ENCODE peak calls at places on chromosome 4, in eight cellular contexts. R, W, K, Z, P, A, H and L are unnamed samples.

GRCh38 chr4:145679991-145680455 is at the start of gene C4orf51:
- DNase-seq in R (peak), W (no peak), K (no peak), Z (no peak), P (peak), A (no peak), H (peak), L (no peak)

GRCh38 chr4:24753519-24753918 is 41.9 kb upstream of the SOD3 start:
- DNase-seq in R (no peak), W (no peak), K (no peak), Z (no peak), P (peak), A (no peak), H (peak), L (no peak)

GRCh38 chr4:167779280-167779679 is 313.1 kb upstream of the ANXA10 start:
- DNase-seq in R (no peak), W (no peak), K (no peak), Z (no peak), P (no peak), A (no peak), H (peak), L (no peak)

GRCh38 chr4:13347517-13348125 is 136.5 kb downstream of the RAB28 start:
- DNase-seq in R (no peak), W (no peak), K (no peak), Z (no peak), P (no peak), A (no peak), H (peak), L (no peak)

GRCh38 chr4:40980318-40980883 is 230.6 kb downstream of the NSUN7 start:
- DNase-seq in R (no peak), W (no peak), K (no peak), Z (no peak), P (no peak), A (no peak), H (peak), L (peak)

GRCh38 chr4:827209-828081 is 1.5 kb upstream of the CPLX1 start:
- DNase-seq in R (no peak), W (no peak), K (no peak), Z (no peak), P (no peak), A (no peak), H (no peak), L (no peak)

GRCh38 chr4:42519803-42520417 is 122.6 kb downstream of the SHISA3 start:
- DNase-seq in R (peak), W (no peak), K (peak), Z (no peak), P (no peak), A (peak), H (peak), L (peak)

GRCh38 chr4:176404591-176404990 is 84.8 kb downstream of the SPCS3 start:
- DNase-seq in R (no peak), W (no peak), K (no peak), Z (no peak), P (no peak), A (no peak), H (peak), L (no peak)

GRCh38 chr4:38663801-38664703 is at the start of gene KLF3:
- DNase-seq in R (peak), W (peak), K (peak), Z (peak), P (peak), A (peak), H (peak), L (peak)

GRCh38 chr4:77617203-77617602 is 11.6 kb downstream of the CXCL13 start:
- DNase-seq in R (no peak), W (no peak), K (no peak), Z (no peak), P (no peak), A (no peak), H (peak), L (no peak)

GRCh38 chr4:105215609-105216313 is 69.1 kb downstream of the TET2 start:
- DNase-seq in R (no peak), W (no peak), K (no peak), Z (no peak), P (no peak), A (no peak), H (peak), L (no peak)

GRCh38 chr4:147334478-147334877 is 146.4 kb upstream of the EDNRA start:
- DNase-seq in R (no peak), W (no peak), K (no peak), Z (no peak), P (no peak), A (no peak), H (peak), L (no peak)

GRCh38 chr4:159926871-159927270 is 824.0 kb downstream of the RAPGEF2 start:
- DNase-seq in R (no peak), W (no peak), K (no peak), Z (no peak), P (peak), A (no peak), H (no peak), L (no peak)

GRCh38 chr4:72975488-72975784 is 94.1 kb downstream of the COX18 start:
- DNase-seq in R (no peak), W (no peak), K (no peak), Z (no peak), P (no peak), A (no peak), H (peak), L (no peak)

GRCh38 chr4:25958110-25958509 is 44.1 kb downstream of the SMIM20 start:
- DNase-seq in R (no peak), W (no peak), K (no peak), Z (no peak), P (no peak), A (no peak), H (no peak), L (no peak)

GRCh38 chr4:53484911-53485459 is 106.3 kb downstream of the LNX1 start:
- DNase-seq in R (no peak), W (no peak), K (no peak), Z (no peak), P (no peak), A (no peak), H (no peak), L (no peak)

GRCh38 chr4:72442715-72443114 is 126.3 kb downstream of the ADAMTS3 start:
- DNase-seq in R (no peak), W (no peak), K (no peak), Z (no peak), P (no peak), A (no peak), H (peak), L (no peak)

GRCh38 chr4:170079981-170080380 is 9.8 kb downstream of the AADAT start:
- DNase-seq in R (no peak), W (no peak), K (no peak), Z (no peak), P (no peak), A (no peak), H (no peak), L (no peak)

GRCh38 chr4:41120297-41121217 is 93.8 kb downstream of the APBB2 start:
- DNase-seq in R (peak), W (peak), K (no peak), Z (no peak), P (no peak), A (no peak), H (peak), L (no peak)

GRCh38 chr4:12926189-12927066 is 557.7 kb downstream of the RAB28 start:
- DNase-seq in R (no peak), W (no peak), K (no peak), Z (no peak), P (no peak), A (no peak), H (no peak), L (peak)

GRCh38 chr4:10089346-10089745 is 27.3 kb downstream of the WDR1 start:
- DNase-seq in R (no peak), W (no peak), K (no peak), Z (no peak), P (no peak), A (no peak), H (no peak), L (no peak)

GRCh38 chr4:39636786-39637185 is 1.9 kb downstream of the SMIM14 start:
- DNase-seq in R (no peak), W (no peak), K (no peak), Z (no peak), P (no peak), A (peak), H (peak), L (peak)

GRCh38 chr4:4416981-4417380 is 30.1 kb downstream of the NSG1 start:
- DNase-seq in R (no peak), W (peak), K (no peak), Z (no peak), P (no peak), A (no peak), H (no peak), L (no peak)

GRCh38 chr4:6355052-6355451 is 85.4 kb downstream of the WFS1 start:
- DNase-seq in R (no peak), W (no peak), K (no peak), Z (no peak), P (no peak), A (no peak), H (no peak), L (no peak)

GRCh38 chr4:184370711-184371389 is 103.5 kb downstream of the IRF2 start:
- DNase-seq in R (no peak), W (no peak), K (no peak), Z (no peak), P (no peak), A (no peak), H (peak), L (no peak)

GRCh38 chr4:146194212-146194611 is 18.7 kb downstream of the LSM6 start:
- DNase-seq in R (no peak), W (no peak), K (no peak), Z (no peak), P (no peak), A (no peak), H (no peak), L (no peak)